ENCODE peak calls at places on chromosome 1, in nine cellular contexts. J is fibroblast of lung; S is nephron progenitor cell; U is SK-N-DZ; K is mucosa of gallbladder; X is activated naive CD8-positive, alpha-beta T cell treated with anti-CD3 and anti-CD28 coated beads for 36 hours; C is pancreas; Z is A549; G is activated gamma-delta T cell treated with Interleukin-2 at 50 U/mL for 16 hours. V is an unnamed sample.

GRCh38 chr1:225657462-225657989 is 4.6 kb upstream of the ENAH start:
- DNase-seq in K (no peak), C (no peak), U (peak), G (no peak), S (no peak), Z (no peak), X (no peak), J (peak), V (peak)

GRCh38 chr1:212777166-212777565 is 14.4 kb downstream of the NSL1 start:
- DNase-seq in K (no peak), X (no peak), J (no peak), C (no peak), G (no peak), S (no peak), U (no peak), Z (no peak), V (no peak)

GRCh38 chr1:54543729-54544496 is 4.1 kb upstream of the ACOT11 start:
- DNase-seq in X (no peak), S (no peak), U (peak), J (no peak), C (no peak), Z (no peak), K (no peak), G (no peak), V (peak)

GRCh38 chr1:15616704-15617172 is 520 bp upstream of the DDI2 start:
- DNase-seq in K (no peak), S (peak), J (no peak), X (peak), G (no peak), C (no peak), U (no peak), Z (no peak), V (no peak)

GRCh38 chr1:225461533-225462428 is 33.9 kb upstream of the LBR start:
- DNase-seq in S (no peak), G (no peak), X (no peak), J (no peak), U (no peak), C (peak), K (no peak), Z (no peak), V (no peak)

GRCh38 chr1:85501355-85501898 is 36.5 kb upstream of the DDAH1 start:
- DNase-seq in C (no peak), K (no peak), Z (no peak), X (no peak), J (no peak), G (no peak), U (no peak), S (no peak), V (no peak)

GRCh38 chr1:89821322-89822108 is 683 bp downstream of the LRRC8D start:
- DNase-seq in U (peak), X (peak), G (peak), C (peak), S (peak), J (peak), K (peak), Z (peak), V (peak)

GRCh38 chr1:9558946-9559545 is 19.8 kb downstream of the SLC25A33 start:
- DNase-seq in K (no peak), S (no peak), U (no peak), C (peak), J (no peak), Z (no peak), X (no peak), G (no peak), V (no peak)

GRCh38 chr1:212644866-212645556 is 36.5 kb downstream of the ATF3 start:
- DNase-seq in U (no peak), G (no peak), K (no peak), S (no peak), J (no peak), C (no peak), Z (no peak), X (no peak), V (no peak)

GRCh38 chr1:7670334-7671145 is 100.6 kb upstream of the VAMP3 start:
- DNase-seq in S (no peak), G (no peak), C (no peak), U (no peak), X (no peak), K (no peak), J (no peak), Z (no peak), V (no peak)